ENCODE peak calls at places on chromosome 1, in five cellular contexts. H is choroid plexus epithelial cell, F is activated T-cell treated with anti-CD3 and anti-CD28 coated beads for 24 hours, S is hippocampal formation, Y is IMR-90. T is an unnamed sample.

GRCh38 chr1:228345201-228345930 is 61.3 kb downstream of the TRIM11 start:
- DNase-seq in H (no peak), Y (no peak), S (no peak), F (no peak), T (no peak)

GRCh38 chr1:1899266-1899966 is 8.5 kb upstream of the GNB1 start:
- DNase-seq in Y (no peak), H (no peak), S (no peak), F (no peak), T (no peak)

GRCh38 chr1:41767534-41767933 is 151.2 kb downstream of the HIVEP3 start:
- DNase-seq in Y (no peak), S (no peak), H (no peak), F (no peak), T (no peak)

GRCh38 chr1:224488806-224489584 is 54.4 kb upstream of the WDR26 start:
- DNase-seq in H (peak), F (no peak), S (no peak), Y (peak), T (no peak)

GRCh38 chr1:43149889-43150288 is 22.2 kb downstream of the EBNA1BP2 start:
- DNase-seq in F (no peak), Y (no peak), S (no peak), H (no peak), T (no peak)

GRCh38 chr1:116373451-116374339 is 651 bp downstream of the ATP1A1 start:
- DNase-seq in H (peak), S (no peak), F (peak), Y (peak), T (peak)

GRCh38 chr1:218584418-218585155 is 239.5 kb downstream of the TGFB2 start:
- DNase-seq in F (no peak), H (peak), S (no peak), Y (peak), T (no peak)

GRCh38 chr1:208544794-208545193 is 300.6 kb upstream of the PLXNA2 start:
- DNase-seq in S (no peak), H (no peak), Y (no peak), F (no peak), T (no peak)

GRCh38 chr1:2786329-2787162 is 14.9 kb downstream of the TTC34 start:
- DNase-seq in F (peak), H (no peak), S (no peak), Y (no peak), T (no peak)

GRCh38 chr1:154938604-154939399 is 2.3 kb upstream of the PMVK start:
- DNase-seq in H (no peak), S (no peak), F (no peak), Y (no peak), T (no peak)

GRCh38 chr1:182909578-182909977 is 43.4 kb downstream of the SHCBP1L start:
- DNase-seq in Y (no peak), H (no peak), S (no peak), F (no peak), T (no peak)

GRCh38 chr1:23444104-23444533 is 19.6 kb upstream of the TCEA3 start:
- DNase-seq in H (peak), Y (peak), F (no peak), S (no peak), T (no peak)

GRCh38 chr1:4768553-4768952 is 114.1 kb downstream of the AJAP1 start:
- DNase-seq in S (no peak), Y (no peak), H (no peak), F (no peak), T (no peak)

GRCh38 chr1:243254233-243254926 is 701 bp downstream of the CEP170 start:
- DNase-seq in F (peak), S (peak), H (peak), Y (peak), T (peak)

GRCh38 chr1:85297855-85298629 is 21.6 kb upstream of the BCL10 start:
- DNase-seq in F (peak), Y (peak), S (peak), H (peak), T (peak)

GRCh38 chr1:228379165-228379460 is 27.5 kb downstream of the TRIM11 start:
- DNase-seq in F (peak), H (no peak), Y (no peak), S (no peak), T (no peak)

GRCh38 chr1:155244368-155245162 is 10.7 kb downstream of the ENTREP3 start:
- DNase-seq in S (peak), H (peak), Y (peak), F (peak), T (peak)

GRCh38 chr1:159798893-159799292 is 3.3 kb upstream of the FCRL6 start:
- DNase-seq in Y (peak), F (peak), H (peak), S (peak), T (no peak)

GRCh38 chr1:29004288-29004687 is 89.9 kb downstream of the EPB41 start:
- DNase-seq in F (no peak), Y (no peak), H (no peak), S (no peak), T (no peak)

GRCh38 chr1:21927531-21928237 is 9.4 kb downstream of the HSPG2 start:
- DNase-seq in Y (no peak), F (no peak), H (no peak), S (no peak), T (no peak)

GRCh38 chr1:43452789-43453441 is 816 bp downstream of the HYI start:
- DNase-seq in F (no peak), Y (peak), H (peak), S (no peak), T (no peak)

GRCh38 chr1:63790989-63791388 is 17.2 kb downstream of the ROR1 start:
- DNase-seq in F (no peak), H (no peak), S (no peak), Y (no peak), T (no peak)

GRCh38 chr1:41621256-41621655 is 136.8 kb upstream of the EDN2 start:
- DNase-seq in S (no peak), Y (no peak), F (no peak), H (no peak), T (no peak)

GRCh38 chr1:155816351-155816750 is 40.7 kb downstream of the GON4L start:
- DNase-seq in H (no peak), F (no peak), S (no peak), Y (no peak), T (no peak)

GRCh38 chr1:200739499-200740290 is 1.0 kb downstream of the CAMSAP2 start:
- DNase-seq in Y (no peak), F (no peak), S (no peak), H (peak), T (no peak)

GRCh38 chr1:160459687-160460086 is 59.3 kb downstream of the VANGL2 start:
- DNase-seq in S (no peak), Y (no peak), F (no peak), H (no peak), T (no peak)

GRCh38 chr1:156033011-156033410 is 12.3 kb upstream of the SSR2 start:
- DNase-seq in F (no peak), H (peak), Y (peak), S (no peak), T (no peak)

GRCh38 chr1:241167121-241167619 is 189.8 kb downstream of the RGS7 start:
- DNase-seq in Y (no peak), F (no peak), H (no peak), S (no peak), T (no peak)

T was measured in occipital lobe.